ENCODE peak calls at places on chromosomes 6 and 20, in nine cellular contexts. M is breast epithelium, P is glutamatergic neuron, D is astrocyte of the spinal cord, G is psoas muscle, J is HFFc6, R is GM13977, T is right atrium auricular region, W is body of pancreas. O is an unnamed sample.

GRCh38 chr6:170371588-170371987 is 65.0 kb downstream of the FAM120B start:
- DNase-seq in M (no peak), P (peak; percentile 48), D (no peak), G (no peak), J (no peak), R (no peak), T (no peak), W (no peak), O (no peak)

GRCh38 chr20:3209946-3210317 is 634 bp downstream of the ITPA start:
- DNase-seq in M (no peak), P (no peak), D (peak; percentile 6), G (no peak), J (peak; percentile 17), R (no peak), T (no peak), W (no peak), O (no peak)

GRCh38 chr6:169248521-169248971 is 5.1 kb downstream of the THBS2 start:
- DNase-seq in M (no peak), P (no peak), D (no peak), G (no peak), J (no peak), R (no peak), T (no peak), W (no peak), O (no peak)

GRCh38 chr6:119533603-119534279 is 184.2 kb upstream of the MAN1A1 start:
- DNase-seq in M (no peak), P (no peak), D (peak; percentile 63), G (no peak), J (peak; percentile 47), R (peak; percentile 34), T (no peak), W (peak; percentile 28), O (peak; percentile 32)

GRCh38 chr6:107032051-107032450 is 4.1 kb downstream of the MTRES1 start:
- DNase-seq in M (no peak), P (no peak), D (no peak), G (no peak), J (no peak), R (no peak), T (no peak), W (no peak), O (no peak)

GRCh38 chr6:16524380-16524707 is 236.9 kb downstream of the ATXN1 start:
- DNase-seq in M (no peak), P (no peak), D (peak; percentile 91), G (no peak), J (peak; percentile 20), R (no peak), T (no peak), W (no peak), O (no peak)

GRCh38 chr6:82712826-82713225 is 349.2 kb downstream of the TPBG start:
- DNase-seq in M (no peak), P (no peak), D (no peak), G (no peak), J (no peak), R (peak; percentile 32), T (no peak), W (no peak), O (peak; percentile 32)

GRCh38 chr6:100446115-100446921 is 18.4 kb downstream of the SIM1 start:
- DNase-seq in M (no peak), P (peak; percentile 44), D (no peak), G (no peak), J (peak; percentile 61), R (no peak), T (no peak), W (no peak), O (no peak)

GRCh38 chr6:21479140-21479539 is 114.4 kb upstream of the SOX4 start:
- DNase-seq in M (no peak), P (no peak), D (peak; percentile 45), G (no peak), J (no peak), R (no peak), T (no peak), W (peak; percentile 51), O (no peak)

GRCh38 chr20:3785240-3786125 is 1.1 kb downstream of the CENPB start:
- DNase-seq in M (no peak), P (no peak), D (peak; percentile 11), G (peak; percentile 43), J (peak; percentile 12), R (no peak), T (no peak), W (peak; percentile 40), O (no peak)

GRCh38 chr6:45169815-45170214 is 158.3 kb upstream of the RUNX2 start:
- DNase-seq in M (no peak), P (no peak), D (no peak), G (no peak), J (no peak), R (no peak), T (no peak), W (no peak), O (no peak)

GRCh38 chr20:37245671-37246237 is 15.9 kb downstream of the GHRH start:
- DNase-seq in M (no peak), P (no peak), D (no peak), G (no peak), J (no peak), R (no peak), T (no peak), W (no peak), O (no peak)

GRCh38 chr20:45313065-45313695 is 5.1 kb upstream of the MATN4 start:
- DNase-seq in M (no peak), P (no peak), D (no peak), G (no peak), J (no peak), R (no peak), T (no peak), W (no peak), O (no peak)

GRCh38 chr20:19492116-19492515 is 265.9 kb upstream of the RIN2 start:
- DNase-seq in M (no peak), P (no peak), D (no peak), G (no peak), J (no peak), R (no peak), T (no peak), W (no peak), O (no peak)

GRCh38 chr20:63319164-63320040 is 26.4 kb downstream of the COL20A1 start:
- DNase-seq in M (no peak), P (peak; percentile 10), D (no peak), G (peak; percentile 4), J (no peak), R (no peak), T (no peak), W (peak; percentile 7), O (no peak)

GRCh38 chr20:62020935-62021701 is 44.6 kb downstream of the TAF4 start:
- DNase-seq in M (no peak), P (peak; percentile 56), D (peak; percentile 17), G (peak; percentile 67), J (no peak), R (peak; percentile 67), T (peak; percentile 61), W (peak; percentile 76), O (no peak)

GRCh38 chr6:26420607-26421235 is 18.6 kb downstream of the BTN3A1 start:
- DNase-seq in M (peak; percentile 20), P (no peak), D (peak; percentile 43), G (no peak), J (peak; percentile 55), R (no peak), T (no peak), W (no peak), O (peak; percentile 29)

GRCh38 chr6:7424967-7425807 is 35.6 kb downstream of the RIOK1 start:
- DNase-seq in M (peak; percentile 44), P (no peak), D (no peak), G (no peak), J (peak; percentile 48), R (no peak), T (no peak), W (peak; percentile 56), O (no peak)
- TF ChIP-seq CTCF in M (peak; percentile 56), P (peak; percentile 14), D (peak; percentile 46), G (no peak), J (peak; percentile 78), R (peak; percentile 21), T (peak; percentile 67), W (peak; percentile 59), O (no peak)

GRCh38 chr6:145632971-145633370 is 102.3 kb downstream of the EPM2A start:
- DNase-seq in M (no peak), P (no peak), D (no peak), G (no peak), J (no peak), R (no peak), T (no peak), W (no peak), O (no peak)

GRCh38 chr6:145630598-145630997 is 104.7 kb downstream of the EPM2A start:
- DNase-seq in M (no peak), P (no peak), D (no peak), G (no peak), J (no peak), R (no peak), T (no peak), W (no peak), O (no peak)

GRCh38 chr6:145629478-145629877 is 105.8 kb downstream of the EPM2A start:
- DNase-seq in M (no peak), P (no peak), D (no peak), G (no peak), J (no peak), R (no peak), T (no peak), W (no peak), O (no peak)

GRCh38 chr6:145631374-145631773 is 103.9 kb downstream of the EPM2A start:
- DNase-seq in M (no peak), P (no peak), D (no peak), G (no peak), J (no peak), R (no peak), T (no peak), W (no peak), O (no peak)

GRCh38 chr6:145633981-145634627 is 101.2 kb downstream of the EPM2A start:
- DNase-seq in M (peak; percentile 43), P (peak; percentile 96), D (peak; percentile 79), G (peak; percentile 81), J (peak; percentile 68), R (peak; percentile 76), T (peak; percentile 79), W (peak; percentile 79), O (peak; percentile 77)
- TF ChIP-seq CTCF in M (peak; percentile 73), P (peak; percentile 88), D (peak; percentile 89), G (peak; percentile 87), J (peak; percentile 93), R (peak; percentile 91), T (peak; percentile 86), W (peak; percentile 82), O (peak; percentile 61)

DNA sequence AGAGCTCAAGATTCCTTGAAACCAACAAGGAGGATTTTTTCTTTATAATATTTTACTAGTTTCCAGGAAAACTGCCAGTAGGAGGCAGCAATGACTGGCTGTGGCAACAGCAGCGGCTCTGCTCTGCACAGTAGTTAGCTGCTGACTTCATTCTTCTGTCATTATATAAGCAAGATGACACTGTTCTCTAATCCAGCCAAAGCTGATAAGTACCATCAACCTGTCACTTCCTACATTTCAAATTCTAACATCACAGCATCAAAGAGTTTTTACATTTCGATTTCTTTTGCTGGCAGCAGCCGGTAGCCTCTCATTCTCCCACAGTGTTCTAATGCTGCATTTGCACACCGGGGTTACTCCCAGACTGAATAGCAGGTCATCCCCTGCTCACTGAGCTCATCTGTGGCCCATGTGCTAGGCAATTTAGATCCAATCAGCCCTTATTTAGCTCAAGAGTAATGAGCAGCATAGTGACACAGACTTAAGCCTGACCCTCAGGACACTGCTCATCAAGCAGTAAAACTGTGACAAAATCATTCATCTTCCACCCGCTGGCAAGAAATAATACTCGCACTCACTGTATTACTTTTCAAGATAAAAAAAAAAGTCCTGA is 67.8 kb downstream of the MMS22L start:
- DNase-seq in M (no peak), P (peak; percentile 53), D (peak; percentile 80), G (no peak), J (peak; percentile 69), R (no peak), T (no peak), W (peak; percentile 33), O (peak; percentile 2)
- TF ChIP-seq CTCF in M (no peak), P (peak; percentile 43), D (peak; percentile 68), G (peak; percentile 14), J (peak; percentile 83), R (peak; percentile 5), T (peak; percentile 60), W (peak; percentile 23), O (no peak)

GRCh38 chr6:98769546-98769945 is 64.8 kb upstream of the POU3F2 start:
- DNase-seq in M (no peak), P (no peak), D (peak; percentile 36), G (no peak), J (no peak), R (no peak), T (no peak), W (no peak), O (no peak)
- TF ChIP-seq CTCF in M (no peak), P (no peak), D (peak; percentile 28), G (no peak), J (peak; percentile 19), R (peak; percentile 37), T (no peak), W (no peak), O (no peak)

O was measured in GM20000.